ENCODE peak calls at places on chromosomes 3 and 15, in eight cellular contexts. One of them, this sample, is unnamed.

GRCh38 chr3:46112984-46113383 is 85.7 kb upstream of the XCR1 start:
- DNase-seq in NT2/D1: no peak
- DNase-seq in substantia nigra: no peak
- DNase-seq in activated naive CD8-positive, alpha-beta T cell treated with anti-CD3 and anti-CD28 coated beads for 36 hours: no peak
- DNase-seq in activated T-cell treated with anti-CD3 and anti-CD28 coated beads, Interleukin-2, amount 50 U/mL, for 72 hours: no peak
- DNase-seq in cerebellum: no peak
- DNase-seq in NCI-H1105 treated with DMSO at 0.1 percent for 48 hours: no peak
- DNase-seq in posterior cingulate gyrus: no peak
- DNase-seq in this sample: no peak

GRCh38 chr3:48656061-48656840 is 6.4 kb downstream of the CELSR3 start:
- DNase-seq in NT2/D1: peak
- DNase-seq in substantia nigra: peak
- DNase-seq in activated naive CD8-positive, alpha-beta T cell treated with anti-CD3 and anti-CD28 coated beads for 36 hours: peak
- DNase-seq in activated T-cell treated with anti-CD3 and anti-CD28 coated beads, Interleukin-2, amount 50 U/mL, for 72 hours: peak
- DNase-seq in cerebellum: peak
- DNase-seq in NCI-H1105 treated with DMSO at 0.1 percent for 48 hours: no peak
- DNase-seq in posterior cingulate gyrus: no peak
- DNase-seq in this sample: no peak

GRCh38 chr15:47027322-47027946 is 689.9 kb upstream of the SEMA6D start:
- DNase-seq in NT2/D1: peak
- DNase-seq in substantia nigra: no peak
- DNase-seq in activated naive CD8-positive, alpha-beta T cell treated with anti-CD3 and anti-CD28 coated beads for 36 hours: no peak
- DNase-seq in activated T-cell treated with anti-CD3 and anti-CD28 coated beads, Interleukin-2, amount 50 U/mL, for 72 hours: no peak
- DNase-seq in cerebellum: no peak
- DNase-seq in NCI-H1105 treated with DMSO at 0.1 percent for 48 hours: peak
- DNase-seq in posterior cingulate gyrus: no peak
- DNase-seq in this sample: no peak

GRCh38 chr3:78659386-78659987 is 1108.3 kb downstream of the ROBO1 start:
- DNase-seq in NT2/D1: peak
- DNase-seq in substantia nigra: no peak
- DNase-seq in activated naive CD8-positive, alpha-beta T cell treated with anti-CD3 and anti-CD28 coated beads for 36 hours: peak
- DNase-seq in activated T-cell treated with anti-CD3 and anti-CD28 coated beads, Interleukin-2, amount 50 U/mL, for 72 hours: peak
- DNase-seq in cerebellum: peak
- DNase-seq in NCI-H1105 treated with DMSO at 0.1 percent for 48 hours: peak
- DNase-seq in posterior cingulate gyrus: no peak
- DNase-seq in this sample: no peak

GRCh38 chr3:17039579-17039978 is 154.8 kb downstream of the PLCL2 start:
- DNase-seq in NT2/D1: no peak
- DNase-seq in substantia nigra: no peak
- DNase-seq in activated naive CD8-positive, alpha-beta T cell treated with anti-CD3 and anti-CD28 coated beads for 36 hours: no peak
- DNase-seq in activated T-cell treated with anti-CD3 and anti-CD28 coated beads, Interleukin-2, amount 50 U/mL, for 72 hours: no peak
- DNase-seq in cerebellum: no peak
- DNase-seq in NCI-H1105 treated with DMSO at 0.1 percent for 48 hours: no peak
- DNase-seq in posterior cingulate gyrus: no peak
- DNase-seq in this sample: no peak

GRCh38 chr3:52052831-52053306 is 3.5 kb downstream of the DUSP7 start:
- DNase-seq in NT2/D1: peak
- DNase-seq in substantia nigra: peak
- DNase-seq in activated naive CD8-positive, alpha-beta T cell treated with anti-CD3 and anti-CD28 coated beads for 36 hours: peak
- DNase-seq in activated T-cell treated with anti-CD3 and anti-CD28 coated beads, Interleukin-2, amount 50 U/mL, for 72 hours: peak
- DNase-seq in cerebellum: no peak
- DNase-seq in NCI-H1105 treated with DMSO at 0.1 percent for 48 hours: no peak
- DNase-seq in posterior cingulate gyrus: peak
- DNase-seq in this sample: no peak

GRCh38 chr3:126358816-126359181 is 1.6 kb upstream of the KLF15 start:
- DNase-seq in NT2/D1: no peak
- DNase-seq in substantia nigra: no peak
- DNase-seq in activated naive CD8-positive, alpha-beta T cell treated with anti-CD3 and anti-CD28 coated beads for 36 hours: no peak
- DNase-seq in activated T-cell treated with anti-CD3 and anti-CD28 coated beads, Interleukin-2, amount 50 U/mL, for 72 hours: no peak
- DNase-seq in cerebellum: no peak
- DNase-seq in NCI-H1105 treated with DMSO at 0.1 percent for 48 hours: no peak
- DNase-seq in posterior cingulate gyrus: no peak
- DNase-seq in this sample: no peak

GRCh38 chr3:36957072-36957471 is 12.2 kb upstream of the TRANK1 start:
- DNase-seq in NT2/D1: no peak
- DNase-seq in substantia nigra: no peak
- DNase-seq in activated naive CD8-positive, alpha-beta T cell treated with anti-CD3 and anti-CD28 coated beads for 36 hours: no peak
- DNase-seq in activated T-cell treated with anti-CD3 and anti-CD28 coated beads, Interleukin-2, amount 50 U/mL, for 72 hours: no peak
- DNase-seq in cerebellum: no peak
- DNase-seq in NCI-H1105 treated with DMSO at 0.1 percent for 48 hours: no peak
- DNase-seq in posterior cingulate gyrus: no peak
- DNase-seq in this sample: no peak

GRCh38 chr3:4898454-4899313 is 80.6 kb upstream of the BHLHE40 start:
- DNase-seq in NT2/D1: no peak
- DNase-seq in substantia nigra: no peak
- DNase-seq in activated naive CD8-positive, alpha-beta T cell treated with anti-CD3 and anti-CD28 coated beads for 36 hours: peak
- DNase-seq in activated T-cell treated with anti-CD3 and anti-CD28 coated beads, Interleukin-2, amount 50 U/mL, for 72 hours: no peak
- DNase-seq in cerebellum: no peak
- DNase-seq in NCI-H1105 treated with DMSO at 0.1 percent for 48 hours: no peak
- DNase-seq in posterior cingulate gyrus: no peak
- DNase-seq in this sample: no peak

GRCh38 chr3:140421884-140422283 is 256.0 kb upstream of the TRIM42 start:
- DNase-seq in NT2/D1: no peak
- DNase-seq in substantia nigra: no peak
- DNase-seq in activated naive CD8-positive, alpha-beta T cell treated with anti-CD3 and anti-CD28 coated beads for 36 hours: no peak
- DNase-seq in activated T-cell treated with anti-CD3 and anti-CD28 coated beads, Interleukin-2, amount 50 U/mL, for 72 hours: no peak
- DNase-seq in cerebellum: no peak
- DNase-seq in NCI-H1105 treated with DMSO at 0.1 percent for 48 hours: no peak
- DNase-seq in posterior cingulate gyrus: no peak
- DNase-seq in this sample: no peak

GRCh38 chr3:186220365-186220764 is 111.5 kb upstream of the ETV5 start:
- DNase-seq in NT2/D1: no peak
- DNase-seq in substantia nigra: no peak
- DNase-seq in activated naive CD8-positive, alpha-beta T cell treated with anti-CD3 and anti-CD28 coated beads for 36 hours: peak
- DNase-seq in activated T-cell treated with anti-CD3 and anti-CD28 coated beads, Interleukin-2, amount 50 U/mL, for 72 hours: peak
- DNase-seq in cerebellum: no peak
- DNase-seq in NCI-H1105 treated with DMSO at 0.1 percent for 48 hours: no peak
- DNase-seq in posterior cingulate gyrus: no peak
- DNase-seq in this sample: no peak

GRCh38 chr3:87468938-87469337 is 192.6 kb upstream of the POU1F1 start:
- DNase-seq in NT2/D1: no peak
- DNase-seq in substantia nigra: no peak
- DNase-seq in activated naive CD8-positive, alpha-beta T cell treated with anti-CD3 and anti-CD28 coated beads for 36 hours: no peak
- DNase-seq in activated T-cell treated with anti-CD3 and anti-CD28 coated beads, Interleukin-2, amount 50 U/mL, for 72 hours: no peak
- DNase-seq in cerebellum: no peak
- DNase-seq in NCI-H1105 treated with DMSO at 0.1 percent for 48 hours: no peak
- DNase-seq in posterior cingulate gyrus: no peak
- DNase-seq in this sample: no peak

This sample was measured in NCI-H187.